ENCODE peak calls at places on chromosomes 4 and X, in four cellular contexts. C is body of pancreas, V is K562, T is right lobe of liver. P is an unnamed sample.
A peak's percentile ranks its signal among the peaks of the same experiment; 100 is the strongest.

GRCh38 chr4:85734446-85734845 is 259.5 kb downstream of the ARHGAP24 start:
- DNase-seq in T (no peak), C (no peak), V (no peak), P (no peak)

GRCh38 chrX:40663880-40664630 is 16.7 kb upstream of the CXorf38 start:
- DNase-seq in T (no peak), V (no peak), C (no peak), P (no peak)

GRCh38 chrX:118536204-118536603 is 40.6 kb downstream of the DOCK11 start:
- DNase-seq in T (no peak), V (no peak), C (no peak), P (no peak)

GRCh38 chrX:129139837-129140679 is 383.2 kb downstream of the SMARCA1 start:
- DNase-seq in T (no peak), V (no peak), C (peak; percentile 2), P (no peak)

GRCh38 chr4:165133150-165133549 is 20.5 kb upstream of the TMEM192 start:
- DNase-seq in C (no peak), V (no peak), T (no peak), P (no peak)

GRCh38 chrX:65924938-65925507 is 114.9 kb downstream of the VSIG4 start:
- DNase-seq in C (no peak), V (peak; percentile 10), T (no peak), P (no peak)

GRCh38 chr4:911871-912490 is 20.1 kb downstream of the GAK start:
- DNase-seq in T (peak; percentile 19), V (no peak), C (no peak), P (no peak)

GRCh38 chr4:125085-125820 is 952 bp downstream of the ZNF718 start:
- DNase-seq in V (peak; percentile 33), C (peak; percentile 56), T (peak; percentile 42), P (no peak)

GRCh38 chr4:145492376-145492775 is 10.7 kb downstream of the SMAD1 start:
- DNase-seq in C (no peak), V (no peak), T (no peak), P (no peak)

GRCh38 chr4:2816401-2816954 is 23.6 kb downstream of the SH3BP2 start:
- DNase-seq in C (no peak), V (no peak), T (no peak), P (no peak)

GRCh38 chr4:107888237-107888636 is 43.1 kb upstream of the CYP2U1 start:
- DNase-seq in T (no peak), C (no peak), V (no peak), P (no peak)

GRCh38 chr4:7652906-7653305 is 218.2 kb upstream of the PSAPL1 start:
- DNase-seq in C (no peak), T (peak; percentile 17), V (no peak), P (no peak)

GRCh38 chr4:153570228-153570973 is 104.2 kb downstream of the TMEM131L start:
- DNase-seq in T (no peak), C (no peak), V (no peak), P (no peak)

GRCh38 chr4:99878604-99879003 is 15.6 kb downstream of the LAMTOR3 start:
- DNase-seq in C (no peak), T (no peak), V (no peak), P (no peak)

GRCh38 chr4:138225477-138225876 is 16.7 kb downstream of the SLC7A11 start:
- DNase-seq in T (no peak), V (no peak), C (no peak), P (no peak)

GRCh38 chrX:1453390-1453783 is 678 bp upstream of the ASMTL start:
- DNase-seq in V (no peak), T (no peak), C (no peak), P (peak; percentile 32)

GRCh38 chr4:154559141-154559841 is 3.5 kb upstream of the FGB start:
- DNase-seq in T (no peak), C (peak; percentile 28), V (peak; percentile 48), P (no peak)

GRCh38 chrX:119942173-119942819 is 1.3 kb downstream of the NKAP start:
- DNase-seq in V (no peak), T (no peak), C (no peak), P (no peak)

GRCh38 chrX:55450259-55450658 is 1.7 kb upstream of the MAGEH1 start:
- DNase-seq in T (no peak), C (no peak), V (peak; percentile 6), P (no peak)

GRCh38 chrX:130637591-130637990 is 235.8 kb downstream of the RBMX2 start:
- DNase-seq in C (no peak), V (no peak), T (no peak), P (no peak)

GRCh38 chrX:74925210-74926088 is at the start of gene NEXMIF:
- DNase-seq in V (no peak), T (peak; percentile 39), C (peak; percentile 30), P (no peak)

GRCh38 chrX:74923942-74924448 is 1.3 kb downstream of the NEXMIF start:
- DNase-seq in V (no peak), T (no peak), C (peak; percentile 16), P (no peak)

GRCh38 chrX:74924449-74925209 is 623 bp downstream of the NEXMIF start:
- DNase-seq in T (peak; percentile 33), C (peak; percentile 65), V (no peak), P (no peak)

DNA sequence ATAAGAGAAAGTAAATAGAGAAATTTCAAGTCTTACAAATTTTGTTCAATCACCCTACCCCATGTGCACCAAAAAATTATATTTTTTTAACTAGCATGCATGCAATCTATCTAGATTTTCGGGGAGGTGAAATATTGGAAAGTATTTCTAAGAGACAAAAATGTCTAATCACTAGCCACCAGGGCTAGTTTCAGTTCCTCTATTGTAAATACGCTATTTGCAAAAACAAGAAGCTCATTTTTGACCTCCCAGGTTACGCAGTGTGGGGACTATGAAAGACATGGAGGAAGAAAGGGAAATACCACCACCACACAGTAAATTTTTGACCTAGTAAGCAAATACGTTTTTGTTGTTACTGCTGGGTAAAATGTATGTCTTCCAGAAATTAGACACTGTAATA is 2.3 kb downstream of the NEXMIF start:
- DNase-seq in T (no peak), C (no peak), V (no peak), P (no peak)
- TF ChIP-seq POLR2A in T (no peak), C (no peak), V (no peak), P (no peak)

GRCh38 chrX:149916745-149917392 is 12.5 kb upstream of the HSFX4 start:
- DNase-seq in C (no peak), T (no peak), V (no peak), P (no peak)
- TF ChIP-seq POLR2A in C (no peak), T (no peak), V (no peak), P (no peak)

DNA sequence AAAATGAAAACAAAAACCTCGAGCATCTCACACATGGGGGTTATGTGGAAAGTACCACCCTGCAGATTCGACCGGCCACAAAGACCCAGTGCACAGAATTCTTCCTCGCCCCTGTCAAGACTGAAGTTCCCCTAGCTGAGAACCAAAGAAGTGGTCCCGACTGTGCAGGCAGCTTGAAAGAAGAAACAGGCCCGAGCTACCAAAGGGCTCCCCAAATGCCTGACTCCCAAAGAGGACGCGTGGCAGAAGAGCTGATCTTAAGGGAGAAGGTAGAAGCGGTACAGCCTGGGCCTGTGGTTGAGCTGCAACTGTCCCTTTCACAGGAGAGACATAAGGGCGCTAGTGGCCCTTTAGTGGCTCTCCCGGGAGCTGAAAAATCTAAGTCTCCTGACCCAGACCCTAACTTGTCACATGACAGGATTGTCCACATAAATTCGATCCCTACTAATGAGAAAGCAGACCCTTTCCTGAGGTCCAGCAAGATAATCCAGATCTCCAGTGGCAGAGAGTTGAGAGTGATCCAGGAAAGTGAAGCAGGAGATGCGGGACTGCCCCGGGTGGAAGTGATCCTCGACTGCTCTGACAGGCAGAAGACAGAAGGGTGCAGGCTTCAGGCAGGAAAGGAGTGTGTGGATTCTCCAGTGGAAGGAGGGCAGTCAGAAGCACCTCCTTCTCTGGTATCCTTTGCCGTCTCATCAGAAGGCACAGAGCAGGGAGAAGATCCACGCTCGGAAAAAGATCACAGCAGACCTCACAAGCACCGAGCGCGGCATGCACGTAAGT is 108.8 kb upstream of the MYOZ2 start:
- DNase-seq in C (no peak), T (no peak), V (no peak), P (no peak)
- TF ChIP-seq POLR2A in C (no peak), T (no peak), V (no peak), P (no peak)

GRCh38 chr4:152038238-152038637 is 277.4 kb upstream of the GATB start:
- DNase-seq in T (no peak), C (no peak), V (no peak), P (no peak)
- TF ChIP-seq POLR2A in T (no peak), C (no peak), V (no peak), P (no peak)

GRCh38 chr4:48907706-48908477 is 1.3 kb upstream of the OCIAD2 start:
- DNase-seq in T (no peak), V (no peak), C (no peak), P (no peak)

GRCh38 chr4:48905363-48906015 is 1.1 kb downstream of the OCIAD2 start:
- DNase-seq in V (peak; percentile 14), C (peak; percentile 52), T (peak; percentile 46), P (no peak)

GRCh38 chr4:48904541-48905142 is 1.9 kb downstream of the OCIAD2 start:
- DNase-seq in V (no peak), T (no peak), C (no peak), P (no peak)

GRCh38 chr4:48908687-48909086 is 2.1 kb upstream of the OCIAD2 start:
- DNase-seq in T (no peak), V (no peak), C (no peak), P (no peak)

DNA sequence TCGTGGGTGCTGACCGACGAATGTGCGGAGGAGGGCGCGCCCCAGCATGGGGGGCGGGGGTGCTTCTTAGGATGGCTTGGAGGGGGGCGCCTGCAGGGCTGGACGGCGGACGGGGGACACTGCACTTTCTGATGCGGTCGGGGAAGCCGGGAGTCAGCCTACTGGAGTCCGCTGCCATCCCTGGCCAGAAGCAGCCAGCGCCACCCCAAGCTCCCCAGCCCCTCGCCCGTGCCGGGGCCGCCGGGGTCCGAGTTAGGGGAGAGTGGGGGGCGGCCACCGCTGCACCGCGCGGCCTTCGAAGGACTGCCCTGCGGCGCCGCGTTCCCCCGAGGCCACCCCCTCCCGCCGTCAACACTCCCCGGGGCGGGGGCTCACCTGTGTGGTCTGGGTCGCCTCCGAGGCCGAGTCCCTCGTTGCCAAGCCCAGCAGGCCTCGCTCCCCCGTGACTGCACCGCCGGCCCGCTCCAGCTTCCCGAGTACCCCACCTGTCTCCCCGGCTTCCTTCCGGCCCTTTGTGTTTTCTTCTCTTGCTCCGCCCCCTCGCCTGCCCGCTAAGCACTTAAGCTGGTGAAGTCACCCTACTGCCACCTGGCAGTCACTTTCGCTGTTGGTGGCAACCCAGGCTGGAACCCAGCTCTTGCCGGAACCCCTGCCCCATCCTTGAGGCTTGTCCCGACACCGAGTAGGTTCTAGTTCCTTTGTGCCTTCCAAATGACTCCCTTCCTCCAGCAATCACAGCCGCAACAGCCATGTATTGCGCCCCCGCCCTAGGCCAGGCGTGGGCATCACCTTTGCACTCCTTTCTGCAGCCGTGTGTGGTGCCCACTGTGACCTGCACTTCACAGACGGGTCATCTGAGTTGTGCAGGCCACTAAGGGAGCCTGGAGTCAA is at the start of gene OCIAD2:
- DNase-seq in V (no peak), C (peak; percentile 89), T (peak; percentile 81), P (peak; percentile 35)
- TF ChIP-seq POLR2A in V (no peak), C (peak; percentile 69), T (peak; percentile 57), P (peak; percentile 50)

P was measured in H54.